ENCODE peak calls at places on chromosomes 1 and 21, in eight cellular contexts. G is 8988T, T is NCI-H146, R is H9, X is A172, U is GM06990, M is C1 segment of cervical spinal cord, N is endothelial cell. Q is an unnamed sample.

GRCh38 chr1:100609849-100610248 is 71.9 kb downstream of the GPR88 start:
- DNase-seq in G (no peak), T (no peak), R (no peak), X (no peak), U (no peak), M (no peak), N (no peak), Q (no peak)

GRCh38 chr1:220734571-220735326 is 13.4 kb upstream of the MTARC2 start:
- DNase-seq in G (no peak), T (no peak), R (no peak), X (peak), U (no peak), M (no peak), N (no peak), Q (peak)

GRCh38 chr1:72284398-72285073 is 2.2 kb upstream of the NEGR1 start:
- DNase-seq in G (no peak), T (peak), R (peak), X (peak), U (peak), M (peak), N (peak), Q (no peak)

GRCh38 chr1:180358649-180359048 is 128.6 kb downstream of the LHX4 start:
- DNase-seq in G (no peak), T (no peak), R (no peak), X (no peak), U (no peak), M (no peak), N (no peak), Q (no peak)

GRCh38 chr1:26165126-26165892 is 3.5 kb downstream of the C1orf232 start:
- DNase-seq in G (no peak), T (no peak), R (no peak), X (no peak), U (no peak), M (no peak), N (no peak), Q (no peak)

GRCh38 chr1:214983126-214983869 is 99.2 kb upstream of the KCNK2 start:
- DNase-seq in G (no peak), T (no peak), R (no peak), X (peak), U (no peak), M (no peak), N (no peak), Q (no peak)

GRCh38 chr1:101520302-101520701 is 283.5 kb downstream of the S1PR1 start:
- DNase-seq in G (no peak), T (no peak), R (peak), X (peak), U (no peak), M (no peak), N (peak), Q (peak)

GRCh38 chr1:223531742-223532341 is 133.7 kb downstream of the CAPN8 start:
- DNase-seq in G (peak), T (peak), R (peak), X (peak), U (no peak), M (peak), N (peak), Q (peak)

GRCh38 chr1:75099581-75099980 is 34.6 kb upstream of the LHX8 start:
- DNase-seq in G (no peak), T (no peak), R (no peak), X (no peak), U (no peak), M (no peak), N (no peak), Q (no peak)

GRCh38 chr1:161084205-161084988 is 5.0 kb downstream of the NECTIN4 start:
- DNase-seq in G (no peak), T (no peak), R (no peak), X (no peak), U (no peak), M (no peak), N (no peak), Q (no peak)

GRCh38 chr1:196418772-196419171 is 189.5 kb downstream of the KCNT2 start:
- DNase-seq in G (no peak), T (no peak), R (no peak), X (no peak), U (no peak), M (no peak), N (no peak), Q (no peak)

GRCh38 chr1:27015260-27015659 is 2.6 kb upstream of the TENT5B start:
- DNase-seq in G (no peak), T (no peak), R (peak), X (no peak), U (no peak), M (no peak), N (no peak), Q (no peak)

GRCh38 chr21:38377165-38378093 is 120.6 kb downstream of the KCNJ15 start:
- DNase-seq in G (no peak), T (no peak), R (no peak), X (no peak), U (no peak), M (no peak), N (no peak), Q (no peak)

GRCh38 chr1:27630859-27631491 is 4.0 kb downstream of the FGR start:
- DNase-seq in G (no peak), T (no peak), R (no peak), X (no peak), U (peak), M (no peak), N (no peak), Q (no peak)

GRCh38 chr1:30272288-30273020 is 450.9 kb downstream of the MATN1 start:
- DNase-seq in G (no peak), T (no peak), R (peak), X (no peak), U (no peak), M (no peak), N (no peak), Q (no peak)

GRCh38 chr1:240831922-240832321 is 220.0 kb upstream of the GREM2 start:
- DNase-seq in G (no peak), T (no peak), R (no peak), X (peak), U (no peak), M (no peak), N (no peak), Q (no peak)

GRCh38 chr1:27144349-27144748 is 10.6 kb downstream of the SLC9A1 start:
- DNase-seq in G (no peak), T (no peak), R (no peak), X (no peak), U (no peak), M (no peak), N (no peak), Q (no peak)

GRCh38 chr1:38285807-38286530 is 239.4 kb upstream of the POU3F1 start:
- DNase-seq in G (no peak), T (no peak), R (no peak), X (no peak), U (no peak), M (no peak), N (no peak), Q (no peak)

GRCh38 chr1:164780863-164781262 is 221.9 kb downstream of the PBX1 start:
- DNase-seq in G (no peak), T (peak), R (no peak), X (peak), U (no peak), M (no peak), N (no peak), Q (peak)

GRCh38 chr1:54884768-54885167 is 2.2 kb downstream of the DHCR24 start:
- DNase-seq in G (no peak), T (peak), R (no peak), X (no peak), U (no peak), M (no peak), N (no peak), Q (no peak)

GRCh38 chr1:53835491-53835890 is 2.6 kb downstream of the NDC1 start:
- DNase-seq in G (no peak), T (no peak), R (no peak), X (no peak), U (no peak), M (no peak), N (no peak), Q (no peak)

GRCh38 chr1:6852136-6852890 is 67.1 kb downstream of the CAMTA1 start:
- DNase-seq in G (no peak), T (no peak), R (no peak), X (no peak), U (no peak), M (no peak), N (no peak), Q (no peak)

GRCh38 chr1:241639653-241640148 is 468 bp downstream of the CHML start:
- DNase-seq in G (peak), T (peak), R (peak), X (no peak), U (no peak), M (peak), N (peak), Q (peak)

Q was measured in A549.